ENCODE peak calls at places on chromosome X, in four cellular contexts. D is heart left ventricle, B is ovary, G is NB4. P is an unnamed sample.

GRCh38 chrX:2933125-2933900 is 4.2 kb upstream of the ARSD start:
- DNase-seq in B (no peak), D (no peak), G (peak; percentile 48), P (no peak)

GRCh38 chrX:24027985-24028384 is 999 bp upstream of the KLHL15 start:
- DNase-seq in D (no peak), G (no peak), B (no peak), P (no peak)

GRCh38 chrX:49041683-49042529 is 1.3 kb downstream of the TFE3 start:
- DNase-seq in G (peak; percentile 58), D (no peak), B (no peak), P (no peak)

GRCh38 chrX:21741378-21741777 is 16.5 kb downstream of the SMPX start:
- DNase-seq in B (no peak), D (no peak), G (no peak), P (no peak)

GRCh38 chrX:63747331-63747730 is 37.7 kb downstream of the ARHGEF9 start:
- DNase-seq in G (no peak), B (no peak), D (no peak), P (no peak)

GRCh38 chrX:153921511-153922285 is 4.4 kb downstream of the ARHGAP4 start:
- DNase-seq in G (no peak), D (peak; percentile 40), B (peak; percentile 53), P (no peak)

GRCh38 chrX:31227250-31227649 is 155.4 kb upstream of the FTHL17 start:
- DNase-seq in D (no peak), B (no peak), G (no peak), P (no peak)

GRCh38 chrX:12974797-12975669 is at the start of gene TMSB4X:
- DNase-seq in G (peak; percentile 92), D (peak; percentile 89), B (peak; percentile 88), P (no peak)

GRCh38 chrX:53125506-53125905 is 31.6 kb downstream of the KANTR start:
- DNase-seq in B (no peak), G (no peak), D (no peak), P (no peak)

GRCh38 chrX:28312965-28313364 is 274.3 kb upstream of the IL1RAPL1 start:
- DNase-seq in D (no peak), G (no peak), B (no peak), P (no peak)

GRCh38 chrX:41695464-41695863 is 6.7 kb downstream of the GPR34 start:
- DNase-seq in G (no peak), B (no peak), D (no peak), P (no peak)

GRCh38 chrX:126655061-126655460 is 102.4 kb upstream of the DCAF12L1 start:
- DNase-seq in B (no peak), D (no peak), G (no peak), P (no peak)

GRCh38 chrX:129472116-129472515 is 51.2 kb downstream of the SMARCA1 start:
- DNase-seq in D (no peak), B (no peak), G (no peak), P (no peak)

GRCh38 chrX:111270339-111270738 is at the start of gene CAPN6:
- DNase-seq in B (peak; percentile 23), D (no peak), G (no peak), P (peak; percentile 3)

GRCh38 chrX:69503835-69504625 is at the start of gene NALF2:
- DNase-seq in B (peak; percentile 51), D (peak; percentile 69), G (peak; percentile 12), P (no peak)

GRCh38 chrX:413322-414201 is 26.9 kb upstream of the PPP2R3B start:
- DNase-seq in B (no peak), G (no peak), D (peak; percentile 87), P (peak; percentile 23)

GRCh38 chrX:68462653-68463052 is 29.4 kb upstream of the OPHN1 start:
- DNase-seq in B (no peak), D (no peak), G (peak; percentile 40), P (no peak)

GRCh38 chrX:37825225-37825842 is 22.0 kb downstream of the DYNLT3 start:
- DNase-seq in D (no peak), G (peak; percentile 73), B (peak; percentile 18), P (no peak)

GRCh38 chrX:25524150-25524549 is 508.4 kb upstream of the ARX start:
- DNase-seq in G (peak; percentile 1), B (no peak), D (no peak), P (no peak)

GRCh38 chrX:11341274-11342256 is 48.4 kb downstream of the AMELX start:
- DNase-seq in B (peak; percentile 64), G (peak; percentile 81), D (peak; percentile 68), P (no peak)

GRCh38 chrX:131778269-131779218 is 234.7 kb downstream of the OR13H1 start:
- DNase-seq in B (peak; percentile 77), D (peak; percentile 73), G (no peak), P (no peak)

GRCh38 chrX:39739585-39739984 is 358.2 kb downstream of the BCOR start:
- DNase-seq in B (no peak), D (no peak), G (no peak), P (no peak)

GRCh38 chrX:150902434-150903109 is 4.1 kb upstream of the CD99L2 start:
- DNase-seq in B (no peak), D (no peak), G (no peak), P (no peak)

GRCh38 chrX:69988955-69989394 is 60.8 kb downstream of the AWAT2 start:
- DNase-seq in G (no peak), B (no peak), D (peak; percentile 56), P (no peak)

GRCh38 chrX:13235930-13236329 is 83.9 kb downstream of the ATXN3L start:
- DNase-seq in G (no peak), B (no peak), D (no peak), P (no peak)

GRCh38 chrX:111100191-111100590 is 4.2 kb downstream of the PAK3 start:
- DNase-seq in B (no peak), D (no peak), G (peak; percentile 48), P (peak; percentile 59)

GRCh38 chrX:115393271-115393670 is 103.8 kb downstream of the LUZP4 start:
- DNase-seq in D (no peak), G (no peak), B (no peak), P (no peak)

GRCh38 chrX:13646154-13646549 is 6.8 kb upstream of the TCEANC start:
- DNase-seq in G (peak; percentile 53), D (peak; percentile 59), B (peak; percentile 43), P (no peak)

GRCh38 chrX:46575586-46575985 is 2.0 kb downstream of the CHST7 start:
- DNase-seq in G (no peak), B (no peak), D (no peak), P (no peak)

GRCh38 chrX:153723351-153724251 is 586 bp downstream of the BCAP31 start:
- DNase-seq in D (no peak), B (peak; percentile 55), G (peak; percentile 67), P (no peak)

GRCh38 chrX:154436597-154437397 is at the start of gene GDI1:
- DNase-seq in G (peak; percentile 65), B (peak; percentile 72), D (peak; percentile 72), P (peak; percentile 29)

GRCh38 chrX:107154787-107155620 is 36.4 kb upstream of the RBM41 start:
- DNase-seq in G (peak; percentile 81), B (no peak), D (no peak), P (no peak)

DNA sequence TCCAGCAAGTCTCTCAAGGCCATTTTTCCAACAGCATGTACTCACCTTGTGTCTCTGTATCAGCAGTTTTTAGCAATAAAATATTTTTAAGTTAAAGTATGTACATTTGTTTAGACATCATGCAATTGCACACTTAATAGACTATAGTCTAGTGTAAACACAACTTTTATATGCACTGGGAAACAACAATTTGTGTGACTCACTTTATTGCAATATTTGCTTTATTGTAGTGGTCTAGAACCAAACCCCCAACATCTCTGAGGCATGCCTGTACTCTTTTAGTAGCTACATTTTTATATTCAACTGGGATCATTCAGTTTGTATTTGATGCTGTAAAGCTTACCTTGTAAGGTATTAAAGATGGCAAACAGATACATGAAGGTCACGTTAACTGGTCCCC is 14.7 kb upstream of the PHKA2 start:
- DNase-seq in G (no peak), D (no peak), B (no peak), P (no peak)
- TF ChIP-seq POLR2A in G (no peak), D (no peak), B (no peak), P (no peak)

GRCh38 chrX:101195442-101196173 is 24.0 kb upstream of the DRP2 start:
- DNase-seq in B (no peak), G (no peak), D (no peak), P (no peak)

GRCh38 chrX:101191217-101191750 is 28.3 kb upstream of the DRP2 start:
- DNase-seq in G (no peak), B (peak; percentile 33), D (peak; percentile 25), P (no peak)

DNA sequence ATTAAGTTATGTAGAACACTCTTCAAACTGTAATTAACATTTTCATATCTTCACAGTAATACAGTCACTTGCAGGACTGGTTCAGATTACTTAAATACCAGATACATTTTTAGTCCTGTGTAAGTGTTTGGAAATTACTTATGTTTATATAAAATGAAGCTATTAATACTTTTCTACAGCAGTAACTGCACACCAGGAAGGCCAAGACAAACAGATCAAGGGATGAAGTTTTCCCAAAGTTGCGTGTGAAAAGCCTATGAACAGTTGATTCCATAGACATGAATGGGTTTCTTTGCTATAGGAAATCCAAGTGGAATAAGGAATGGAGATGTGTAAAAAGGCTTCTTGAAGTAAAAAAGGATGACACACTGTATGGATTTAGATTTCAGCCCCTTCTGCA is 28.9 kb upstream of the DRP2 start:
- DNase-seq in D (no peak), B (no peak), G (no peak), P (no peak)
- TF ChIP-seq POLR2A in D (no peak), B (no peak), G (no peak), P (no peak)

DNA sequence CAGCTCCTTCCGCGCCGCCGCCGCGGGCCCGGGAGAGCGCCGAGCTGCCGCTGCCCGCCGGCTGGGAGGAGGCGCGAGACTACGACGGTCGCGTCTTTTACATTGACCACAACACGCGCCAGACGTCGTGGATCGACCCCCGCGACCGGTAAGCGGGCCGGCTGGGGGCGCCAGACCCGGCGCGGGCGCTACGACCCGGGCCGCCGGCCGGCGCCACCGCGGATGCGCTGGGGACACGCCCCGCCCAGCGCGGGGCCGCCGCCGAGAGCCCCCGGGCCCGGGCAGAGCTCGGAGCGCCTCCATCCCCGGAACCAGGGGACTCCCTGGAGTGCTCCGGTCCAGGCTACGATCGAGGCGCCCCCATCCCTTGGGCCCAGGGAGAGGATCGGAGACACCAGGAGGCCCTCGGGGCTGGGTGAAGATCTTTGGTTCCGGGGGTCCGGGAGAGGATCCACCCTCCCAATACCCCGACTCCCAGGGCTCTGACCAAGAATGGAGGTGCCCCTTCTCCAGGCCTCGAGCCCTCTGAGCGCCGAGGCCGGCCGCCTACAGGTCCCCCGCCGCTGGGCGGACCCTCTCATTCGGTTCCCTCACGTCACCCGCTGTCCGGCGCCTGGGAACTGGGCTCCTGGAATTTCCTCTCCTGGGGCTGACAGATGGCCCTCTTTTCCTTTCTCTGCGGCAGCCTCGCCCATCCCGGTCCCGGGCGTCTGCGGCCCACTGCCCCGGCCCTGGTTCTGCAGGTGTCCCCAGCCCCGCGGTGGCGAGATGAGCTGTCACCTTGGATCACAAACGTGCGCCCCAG is 48.8 kb downstream of the CLDN34 start:
- DNase-seq in G (no peak), D (peak; percentile 70), B (peak; percentile 44), P (no peak)
- TF ChIP-seq POLR2A in G (no peak), D (no peak), B (no peak), P (no peak)

DNA sequence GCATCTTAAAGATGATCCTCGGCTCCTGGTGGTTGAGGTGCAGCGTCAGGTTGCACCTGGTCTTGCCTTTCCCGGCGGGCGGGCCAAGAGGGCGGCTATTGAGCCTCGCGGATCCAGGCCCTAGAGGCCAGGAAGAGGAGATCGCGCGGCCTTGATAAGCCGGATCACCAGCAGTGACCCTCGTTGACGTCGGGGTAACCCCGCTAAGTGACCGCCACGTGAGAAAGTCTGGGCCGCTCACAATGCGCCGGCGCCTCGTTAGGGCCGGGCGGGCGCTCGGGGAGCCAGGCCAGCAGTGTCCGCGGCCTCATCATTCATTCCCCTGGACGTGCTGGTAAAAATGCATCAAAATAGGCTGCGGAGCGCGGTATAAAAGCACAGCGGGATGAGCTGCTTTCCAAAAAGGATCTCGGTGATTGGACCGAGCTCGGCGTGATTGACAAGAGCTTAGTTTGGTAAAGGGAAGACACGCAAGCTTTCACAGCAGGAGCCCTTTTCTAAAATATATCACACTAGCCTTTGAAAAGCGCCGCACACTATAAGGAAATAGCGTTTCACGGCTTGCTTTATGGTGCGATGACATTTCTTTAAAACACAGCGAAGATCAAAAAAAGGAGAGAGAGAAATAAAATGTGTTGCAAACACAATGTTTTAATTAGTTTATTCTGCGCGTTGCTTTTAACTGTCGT is 15.9 kb upstream of the ZIC3 start:
- DNase-seq in B (no peak), D (no peak), G (no peak), P (no peak)
- TF ChIP-seq POLR2A in B (no peak), D (no peak), G (no peak), P (no peak)

P was measured in H54.